ENCODE peak calls at places on chromosomes 11 and 22, in five cellular contexts. Y is Daoy, P is cardiac fibroblast, A is left ventricle myocardium inferior, C is spleen. J is an unnamed sample.

GRCh38 chr11:72306186-72306585 is 62.2 kb upstream of the PHOX2A start:
- DNase-seq in Y (no peak), P (no peak), A (no peak), C (no peak), J (no peak)

GRCh38 chr22:28829358-28830181 is 29.2 kb upstream of the XBP1 start:
- DNase-seq in Y (peak), P (peak), A (peak), C (peak), J (peak)

GRCh38 chr11:82462588-82462987 is 271.1 kb downstream of the FAM181B start:
- DNase-seq in Y (no peak), P (no peak), A (no peak), C (no peak), J (no peak)

GRCh38 chr11:65851083-65851579 is 6.8 kb downstream of the CFL1 start:
- DNase-seq in Y (peak), P (peak), A (no peak), C (no peak), J (peak)

GRCh38 chr11:126407101-126407521 is 51.6 kb downstream of the ST3GAL4 start:
- DNase-seq in Y (no peak), P (no peak), A (no peak), C (no peak), J (no peak)

GRCh38 chr11:46210133-46210636 is 67.3 kb upstream of the CREB3L1 start:
- DNase-seq in Y (peak), P (peak), A (no peak), C (no peak), J (no peak)

GRCh38 chr11:22808559-22809197 is 20.9 kb downstream of the SVIP start:
- DNase-seq in Y (no peak), P (peak), A (no peak), C (no peak), J (no peak)

GRCh38 chr11:69692422-69692821 is 11.4 kb downstream of the FGF19 start:
- DNase-seq in Y (no peak), P (no peak), A (no peak), C (no peak), J (no peak)

GRCh38 chr11:45266693-45267451 is 19.3 kb downstream of the SYT13 start:
- DNase-seq in Y (no peak), P (no peak), A (no peak), C (no peak), J (no peak)

GRCh38 chr22:38296372-38296771 is 20.9 kb downstream of the CSNK1E start:
- DNase-seq in Y (no peak), P (no peak), A (no peak), C (no peak), J (no peak)

GRCh38 chr11:76666408-76666807 is 4.1 kb downstream of the LRRC32 start:
- DNase-seq in Y (peak), P (peak), A (peak), C (peak), J (peak)

GRCh38 chr22:33828302-33828701 is 92.0 kb downstream of the LARGE1 start:
- DNase-seq in Y (no peak), P (no peak), A (no peak), C (no peak), J (no peak)

GRCh38 chr11:73040046-73040445 is 102.1 kb downstream of the FCHSD2 start:
- DNase-seq in Y (no peak), P (no peak), A (no peak), C (no peak), J (no peak)

GRCh38 chr11:10920205-10920604 is 62.4 kb upstream of the ZBED5 start:
- DNase-seq in Y (no peak), P (peak), A (no peak), C (no peak), J (no peak)

GRCh38 chr11:73182824-73183321 is 35.2 kb upstream of the P2RY2 start:
- DNase-seq in Y (no peak), P (no peak), A (peak), C (no peak), J (no peak)

GRCh38 chr22:24975813-24976341 is 23.4 kb downstream of the KIAA1671 start:
- DNase-seq in Y (no peak), P (peak), A (peak), C (no peak), J (no peak)

GRCh38 chr11:65576867-65577755 is 1.3 kb downstream of the EHBP1L1 start:
- DNase-seq in Y (peak), P (peak), A (peak), C (peak), J (no peak)

GRCh38 chr11:62142921-62143320 is 19.1 kb downstream of the INCENP start:
- DNase-seq in Y (no peak), P (no peak), A (no peak), C (peak), J (peak)

GRCh38 chr11:19683141-19683805 is 29.4 kb upstream of the NAV2 start:
- DNase-seq in Y (peak), P (peak), A (peak), C (no peak), J (no peak)

GRCh38 chr11:119828011-119828410 is 99.0 kb upstream of the NECTIN1 start:
- DNase-seq in Y (no peak), P (no peak), A (no peak), C (no peak), J (no peak)

J was measured in islet precursor cell.